ENCODE peak calls at places on chromosome 6, in six cellular contexts. A is A549, T is HCT116, D is right lobe of liver, N is tibial nerve, F is IMR-90. I is an unnamed sample.

GRCh38 chr6:62652692-62653328 is 366.8 kb upstream of the KHDRBS2 start:
- DNase-seq in A (no peak), T (peak), D (no peak), N (no peak), F (peak), I (no peak)

GRCh38 chr6:88804701-88805100 is 158.7 kb downstream of the RNGTT start:
- DNase-seq in A (no peak), T (no peak), D (no peak), N (no peak), F (peak), I (no peak)

GRCh38 chr6:105993341-105993740 is 92.8 kb upstream of the PRDM1 start:
- DNase-seq in A (no peak), T (no peak), D (no peak), N (no peak), F (peak), I (no peak)

GRCh38 chr6:104050455-104050854 is 809.3 kb downstream of the HACE1 start:
- DNase-seq in A (no peak), T (no peak), D (no peak), N (no peak), F (no peak), I (no peak)

GRCh38 chr6:33863084-33863483 is 59.3 kb upstream of the MLN start:
- DNase-seq in A (no peak), T (no peak), D (no peak), N (no peak), F (no peak), I (no peak)

GRCh38 chr6:116108836-116109235 is 8.2 kb downstream of the NT5DC1 start:
- DNase-seq in A (no peak), T (no peak), D (no peak), N (no peak), F (no peak), I (no peak)

GRCh38 chr6:79404677-79405076 is 132.6 kb downstream of the LCA5 start:
- DNase-seq in A (no peak), T (no peak), D (peak), N (no peak), F (no peak), I (no peak)

GRCh38 chr6:62612526-62612925 is 326.5 kb upstream of the KHDRBS2 start:
- DNase-seq in A (no peak), T (no peak), D (no peak), N (no peak), F (no peak), I (no peak)

GRCh38 chr6:46715106-46715505 is 20.1 kb downstream of the PLA2G7 start:
- DNase-seq in A (no peak), T (no peak), D (no peak), N (no peak), F (no peak), I (no peak)

GRCh38 chr6:33988121-33989015 is 157.5 kb downstream of the GRM4 start:
- DNase-seq in A (no peak), T (no peak), D (no peak), N (no peak), F (no peak), I (no peak)

GRCh38 chr6:170087946-170088348 is 202.9 kb downstream of the DLL1 start:
- DNase-seq in A (no peak), T (no peak), D (peak), N (no peak), F (no peak), I (peak)

GRCh38 chr6:129370268-129370916 is 339.6 kb downstream of the ARHGAP18 start:
- DNase-seq in A (peak), T (peak), D (no peak), N (peak), F (peak), I (no peak)

GRCh38 chr6:37696841-37697735 is 595 bp downstream of the MDGA1 start:
- DNase-seq in A (peak), T (no peak), D (no peak), N (peak), F (no peak), I (no peak)

GRCh38 chr6:152387091-152387490 is 250.1 kb downstream of the SYNE1 start:
- DNase-seq in A (no peak), T (no peak), D (no peak), N (no peak), F (no peak), I (no peak)

GRCh38 chr6:104266922-104267321 is 592.8 kb downstream of the HACE1 start:
- DNase-seq in A (no peak), T (no peak), D (no peak), N (no peak), F (no peak), I (no peak)

GRCh38 chr6:136326038-136326561 is 36.5 kb upstream of the BCLAF1 start:
- DNase-seq in A (no peak), T (no peak), D (no peak), N (no peak), F (peak), I (no peak)

GRCh38 chr6:4853782-4854511 is 77.7 kb downstream of the CDYL start:
- DNase-seq in A (peak), T (no peak), D (no peak), N (no peak), F (peak), I (no peak)

GRCh38 chr6:5135783-5136376 is 50.7 kb downstream of the PPP1R3G start:
- DNase-seq in A (no peak), T (peak), D (no peak), N (peak), F (no peak), I (no peak)

GRCh38 chr6:11346516-11346915 is 114.0 kb upstream of the NEDD9 start:
- DNase-seq in A (no peak), T (no peak), D (no peak), N (no peak), F (no peak), I (no peak)

GRCh38 chr6:11766056-11766455 is 12.5 kb downstream of the ADTRP start:
- DNase-seq in A (no peak), T (no peak), D (no peak), N (no peak), F (peak), I (no peak)

GRCh38 chr6:20354366-20354765 is 47.3 kb upstream of the E2F3 start:
- DNase-seq in A (no peak), T (no peak), D (no peak), N (no peak), F (no peak), I (no peak)

GRCh38 chr6:11496152-11497060 is 41.1 kb upstream of the TMEM170B start:
- DNase-seq in A (peak), T (peak), D (no peak), N (peak), F (peak), I (no peak)

GRCh38 chr6:71012871-71013456 is 56.1 kb upstream of the B3GAT2 start:
- DNase-seq in A (peak), T (peak), D (no peak), N (peak), F (peak), I (no peak)

GRCh38 chr6:56484669-56485068 is 158.0 kb downstream of the DST start:
- DNase-seq in A (no peak), T (no peak), D (no peak), N (no peak), F (peak), I (no peak)

GRCh38 chr6:106145741-106146227 is 59.6 kb downstream of the PRDM1 start:
- DNase-seq in A (no peak), T (no peak), D (no peak), N (no peak), F (peak), I (no peak)

GRCh38 chr6:155278319-155279049 is 14.7 kb downstream of the CLDN20 start:
- DNase-seq in A (no peak), T (no peak), D (no peak), N (no peak), F (no peak), I (no peak)

GRCh38 chr6:153727910-153728309 is 311.1 kb upstream of the OPRM1 start:
- DNase-seq in A (no peak), T (no peak), D (no peak), N (no peak), F (no peak), I (no peak)

GRCh38 chr6:152099816-152100618 is 292.5 kb downstream of the ESR1 start:
- DNase-seq in A (no peak), T (no peak), D (no peak), N (no peak), F (peak), I (no peak)

GRCh38 chr6:109720336-109720735 is 29.2 kb downstream of the FIG4 start:
- DNase-seq in A (no peak), T (no peak), D (no peak), N (no peak), F (no peak), I (no peak)

GRCh38 chr6:22062807-22063408 is 233.9 kb downstream of the PRL start:
- DNase-seq in A (no peak), T (no peak), D (no peak), N (no peak), F (no peak), I (no peak)

GRCh38 chr6:170124836-170125235 is 166.0 kb downstream of the DLL1 start:
- DNase-seq in A (no peak), T (no peak), D (peak), N (no peak), F (no peak), I (peak)

GRCh38 chr6:75202676-75203131 is 3.1 kb downstream of the COL12A1 start:
- DNase-seq in A (no peak), T (no peak), D (no peak), N (peak), F (peak), I (no peak)

GRCh38 chr6:106684011-106684410 is 54.6 kb downstream of the QRSL1 start:
- DNase-seq in A (no peak), T (no peak), D (no peak), N (no peak), F (no peak), I (no peak)

GRCh38 chr6:45608252-45608911 is 230.6 kb upstream of the SUPT3H start:
- DNase-seq in A (no peak), T (no peak), D (no peak), N (no peak), F (peak), I (no peak)

GRCh38 chr6:42978793-42979522 is at the start of gene PEX6:
- DNase-seq in A (peak), T (peak), D (peak), N (peak), F (peak), I (peak)
- TF ChIP-seq POLR2A in A (peak), T (peak), D (peak), N (peak), F (peak), I (peak)

GRCh38 chr6:26569433-26569764 is 27.4 kb upstream of the ABT1 start:
- DNase-seq in A (no peak), T (no peak), D (no peak), N (no peak), F (no peak), I (no peak)

GRCh38 chr6:26571592-26572296 is 25.0 kb upstream of the ABT1 start:
- DNase-seq in A (no peak), T (peak), D (no peak), N (peak), F (peak), I (no peak)

GRCh38 chr6:26563488-26563887 is 25.3 kb downstream of the HMGN4 start:
- DNase-seq in A (no peak), T (no peak), D (no peak), N (no peak), F (no peak), I (no peak)

GRCh38 chr6:26570027-26570809 is 26.5 kb upstream of the ABT1 start:
- DNase-seq in A (no peak), T (no peak), D (no peak), N (no peak), F (no peak), I (no peak)

DNA sequence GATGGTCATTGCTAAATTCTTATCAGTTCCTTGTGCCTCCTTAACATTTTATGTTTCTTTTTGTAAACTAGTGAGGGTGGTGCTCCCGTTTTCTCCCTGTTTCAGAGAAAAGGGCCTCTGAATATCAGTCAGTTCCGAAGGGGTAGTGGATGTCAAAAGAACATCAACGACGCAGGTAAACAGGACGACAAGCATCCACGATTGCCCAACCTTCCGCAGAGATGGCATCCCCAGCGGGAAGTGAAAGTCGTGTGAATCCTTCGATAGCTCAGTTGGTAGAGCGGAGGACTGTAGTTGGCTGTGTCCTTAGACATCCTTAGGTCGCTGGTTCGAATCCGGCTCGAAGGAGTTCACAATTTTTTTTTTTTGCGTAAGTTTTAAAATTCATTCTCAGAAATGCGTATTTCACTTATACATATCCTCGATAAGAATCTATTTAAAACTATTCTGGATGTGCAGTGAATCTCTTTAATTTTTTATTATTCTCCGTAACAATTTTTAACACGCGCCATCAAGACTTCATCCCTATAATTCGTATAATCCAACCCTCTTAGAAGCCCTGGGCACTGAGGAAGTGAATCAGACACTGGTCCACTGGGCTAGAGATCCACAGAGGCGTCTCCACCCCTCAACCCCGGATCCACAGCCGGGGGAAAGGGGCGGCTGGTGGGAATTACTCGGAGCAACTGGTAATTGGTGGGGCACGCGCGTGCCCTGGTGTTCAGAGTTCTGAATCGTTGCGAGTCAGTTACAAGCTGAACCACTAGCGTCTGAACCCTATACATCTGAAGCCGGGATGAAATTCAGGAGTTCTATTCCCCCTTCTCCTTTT is 27.9 kb upstream of the ABT1 start:
- DNase-seq in A (no peak), T (peak), D (peak), N (peak), F (peak), I (peak)
- H3K4me3 ChIP-seq in A (peak), T (peak), D (peak), N (peak), F (peak), I (peak)

GRCh38 chr6:87759491-87760010 is 57.5 kb upstream of the AKIRIN2 start:
- DNase-seq in A (no peak), T (no peak), D (no peak), N (no peak), F (no peak), I (no peak)
- TF ChIP-seq POLR2A in A (no peak), T (no peak), D (no peak), N (no peak), F (no peak), I (no peak)

DNA sequence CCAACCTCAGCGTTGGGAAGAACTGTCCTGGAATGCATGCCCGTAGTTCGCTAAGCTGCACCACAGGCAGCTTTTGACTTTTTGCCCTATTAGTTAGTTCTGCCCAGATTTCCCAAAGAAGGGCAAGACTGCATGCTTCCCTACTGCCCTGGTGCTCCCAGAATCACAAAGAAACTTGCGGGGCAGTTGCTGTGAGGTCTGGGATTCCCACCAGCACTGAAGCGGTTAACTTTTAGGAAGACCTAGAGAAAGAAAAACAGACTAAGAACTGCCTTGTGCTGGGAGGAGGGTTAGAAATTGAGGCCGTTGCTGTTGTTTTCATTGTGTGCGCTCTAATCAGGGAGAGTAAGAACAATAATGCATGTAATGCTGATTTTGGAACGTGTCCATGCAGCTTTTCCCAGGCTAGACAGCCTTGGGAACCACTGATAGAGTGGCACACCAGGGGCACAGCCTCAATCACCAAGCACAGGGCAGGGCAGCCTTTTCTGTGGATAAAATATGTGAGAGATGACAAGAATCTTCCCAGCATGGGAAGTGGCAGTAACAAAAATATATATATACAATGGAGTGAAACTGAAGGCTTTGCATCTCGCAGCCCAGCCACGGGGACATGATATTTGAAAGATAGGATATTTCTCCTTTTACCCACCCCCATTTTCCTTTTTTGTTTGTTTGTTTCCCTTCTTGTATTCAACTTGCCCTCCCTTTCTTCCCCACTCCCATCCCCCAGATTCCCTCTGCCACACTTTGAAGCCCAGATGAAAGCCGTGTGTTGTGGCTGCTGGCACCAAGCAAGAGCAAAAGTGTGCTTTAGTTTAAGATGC is 137.6 kb upstream of the HEY2 start:
- DNase-seq in A (no peak), T (no peak), D (no peak), N (no peak), F (no peak), I (no peak)
- H3K4me3 ChIP-seq in A (no peak), T (no peak), D (no peak), N (peak), F (no peak), I (no peak)

GRCh38 chr6:157825243-157825904 is 2.3 kb downstream of the SNX9 start:
- DNase-seq in A (no peak), T (no peak), D (no peak), N (no peak), F (peak), I (no peak)

GRCh38 chr6:157822221-157823000 is 635 bp upstream of the SNX9 start:
- DNase-seq in A (peak), T (no peak), D (peak), N (no peak), F (no peak), I (no peak)

GRCh38 chr6:157821342-157822033 is 1.6 kb upstream of the SNX9 start:
- DNase-seq in A (no peak), T (no peak), D (no peak), N (no peak), F (peak), I (no peak)

GRCh38 chr6:157823001-157823522 is at the start of gene SNX9:
- DNase-seq in A (peak), T (peak), D (peak), N (peak), F (peak), I (peak)

GRCh38 chr6:157823523-157824370 is 701 bp downstream of the SNX9 start:
- DNase-seq in A (peak), T (peak), D (peak), N (peak), F (peak), I (peak)
- TF ChIP-seq POLR2A in A (no peak), T (no peak), D (peak), N (peak), F (peak), I (no peak)

DNA sequence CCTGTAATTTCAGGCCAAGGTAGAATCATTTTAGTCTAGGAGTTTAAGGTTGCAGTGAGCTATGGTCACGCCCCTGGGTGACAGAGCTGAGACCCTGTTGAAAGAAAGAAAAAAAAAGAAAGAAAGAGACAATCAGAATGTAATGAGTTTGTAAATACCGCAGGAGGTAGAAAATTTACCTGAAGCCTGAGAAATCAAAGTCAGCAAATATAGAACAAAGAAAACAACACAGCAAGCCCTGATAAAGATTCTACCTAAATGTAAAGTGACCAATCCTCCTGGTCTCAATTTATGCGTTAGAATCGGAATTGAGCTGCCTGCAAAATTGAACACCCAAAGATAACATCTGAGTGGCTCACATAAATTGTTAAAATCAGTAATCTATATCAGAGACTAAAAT is 146.5 kb upstream of the ZNF184 start:
- DNase-seq in A (no peak), T (no peak), D (no peak), N (no peak), F (no peak), I (no peak)
- H3K4me3 ChIP-seq in A (no peak), T (no peak), D (no peak), N (no peak), F (no peak), I (no peak)

GRCh38 chr6:85593438-85594196 is at the start of gene SNX14:
- DNase-seq in A (peak), T (peak), D (peak), N (peak), F (peak), I (peak)
- TF ChIP-seq POLR2A in A (peak), T (peak), D (peak), N (peak), F (peak), I (no peak)